ENCODE peak calls at places on chromosomes 6 and 20, in nine cellular contexts. G, P, O, L, T, Q, C, W and M are unnamed samples.
A peak's percentile ranks its signal among the peaks of the same experiment; 100 is the strongest.

GRCh38 chr6:139325686-139326085 is 33.9 kb upstream of the TXLNB start:
- DNase-seq in G (no peak), P (no peak), O (no peak), L (no peak), T (no peak), Q (no peak), C (no peak), W (no peak), M (no peak)

GRCh38 chr20:32010096-32010495 is at the start of gene CCM2L:
- DNase-seq in G (no peak), P (no peak), O (peak; percentile 34), L (no peak), T (no peak), Q (no peak), C (no peak), W (no peak), M (no peak)

GRCh38 chr6:7953753-7954152 is 43.2 kb upstream of the TXNDC5 start:
- DNase-seq in G (no peak), P (no peak), O (no peak), L (no peak), T (no peak), Q (no peak), C (no peak), W (no peak), M (no peak)

GRCh38 chr6:165717732-165718465 is 54.9 kb upstream of the PDE10A start:
- DNase-seq in G (peak; percentile 7), P (no peak), O (no peak), L (no peak), T (peak; percentile 76), Q (no peak), C (no peak), W (no peak), M (peak; percentile 25)

GRCh38 chr20:57056651-57057050 is 209.8 kb downstream of the BMP7 start:
- DNase-seq in G (no peak), P (no peak), O (no peak), L (no peak), T (no peak), Q (no peak), C (no peak), W (no peak), M (no peak)

GRCh38 chr20:47704746-47705496 is 80.4 kb downstream of the SULF2 start:
- DNase-seq in G (no peak), P (no peak), O (no peak), L (no peak), T (peak; percentile 63), Q (no peak), C (no peak), W (peak; percentile 61), M (no peak)

GRCh38 chr6:118639054-118639964 is 12.1 kb downstream of the CEP85L start:
- DNase-seq in G (no peak), P (no peak), O (no peak), L (no peak), T (no peak), Q (no peak), C (no peak), W (no peak), M (no peak)

GRCh38 chr6:169168302-169168630 is 85.4 kb downstream of the THBS2 start:
- DNase-seq in G (no peak), P (no peak), O (no peak), L (no peak), T (no peak), Q (no peak), C (peak; percentile 43), W (no peak), M (no peak)

GRCh38 chr6:139114741-139115140 is 20.1 kb upstream of the HECA start:
- DNase-seq in G (no peak), P (no peak), O (no peak), L (no peak), T (no peak), Q (no peak), C (no peak), W (no peak), M (no peak)

GRCh38 chr6:84748331-84748730 is 16.1 kb downstream of the TBX18 start:
- DNase-seq in G (no peak), P (no peak), O (no peak), L (no peak), T (no peak), Q (no peak), C (no peak), W (no peak), M (no peak)

GRCh38 chr20:21705466-21706344 is at the start of gene PAX1:
- DNase-seq in G (no peak), P (no peak), O (no peak), L (peak; percentile 52), T (peak; percentile 6), Q (no peak), C (peak; percentile 38), W (no peak), M (no peak)

GRCh38 chr6:25360611-25361010 is 81.4 kb downstream of the CARMIL1 start:
- DNase-seq in G (no peak), P (peak; percentile 23), O (no peak), L (no peak), T (peak; percentile 75), Q (no peak), C (no peak), W (no peak), M (no peak)

GRCh38 chr6:48194596-48195295 is 83.7 kb upstream of the PTCHD4 start:
- DNase-seq in G (no peak), P (no peak), O (no peak), L (no peak), T (peak; percentile 10), Q (no peak), C (no peak), W (no peak), M (no peak)

GRCh38 chr6:140671926-140672325 is 1297.5 kb upstream of the CITED2 start:
- DNase-seq in G (no peak), P (no peak), O (no peak), L (peak; percentile 25), T (no peak), Q (no peak), C (peak; percentile 23), W (no peak), M (no peak)
- TF ChIP-seq CTCF in G (no peak), P (no peak), O (no peak), L (peak; percentile 58), T (no peak), Q (peak; percentile 10), C (peak; percentile 32), W (no peak), M (no peak)

GRCh38 chr6:28816909-28817807 is 106.6 kb downstream of the TRIM27 start:
- DNase-seq in G (peak; percentile 38), P (no peak), O (no peak), L (peak; percentile 68), T (peak; percentile 56), Q (no peak), C (peak; percentile 92), W (no peak), M (no peak)

GRCh38 chr6:28814032-28814976 is 109.5 kb downstream of the TRIM27 start:
- DNase-seq in G (no peak), P (no peak), O (no peak), L (peak; percentile 69), T (no peak), Q (no peak), C (peak; percentile 58), W (no peak), M (no peak)

GRCh38 chr6:28812778-28813569 is 110.8 kb downstream of the TRIM27 start:
- DNase-seq in G (no peak), P (no peak), O (no peak), L (no peak), T (no peak), Q (no peak), C (no peak), W (no peak), M (no peak)

GRCh38 chr6:28817808-28818145 is 106.0 kb downstream of the TRIM27 start:
- DNase-seq in G (no peak), P (no peak), O (no peak), L (no peak), T (no peak), Q (no peak), C (peak; percentile 57), W (no peak), M (no peak)

DNA sequence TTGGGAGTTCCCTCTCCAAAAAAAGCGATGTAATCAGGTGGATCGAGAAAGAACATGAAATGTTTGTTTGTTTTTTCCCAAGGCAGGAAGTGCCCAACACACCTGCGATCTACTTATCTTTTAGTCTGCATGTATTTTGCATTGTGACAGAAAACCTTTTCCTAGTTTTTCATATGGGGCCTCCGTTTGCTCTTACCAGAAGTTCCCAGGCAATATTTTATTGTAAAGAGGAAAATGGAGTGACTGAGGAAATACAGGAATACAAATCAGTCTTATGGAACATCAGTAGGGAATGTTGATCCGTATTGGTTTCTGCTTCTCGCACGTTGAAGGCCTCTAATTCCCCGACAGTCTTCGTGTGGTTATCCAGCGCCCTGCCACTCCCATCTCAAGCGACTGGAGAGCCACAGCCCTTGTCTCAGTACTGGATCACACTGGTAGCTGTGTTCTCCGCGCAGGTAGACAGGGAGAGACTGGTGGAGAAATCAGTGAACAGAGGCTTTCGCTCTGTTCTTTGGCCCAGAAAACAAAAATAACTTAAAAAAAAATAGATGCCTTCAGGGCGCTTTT is 107.4 kb downstream of the TRIM27 start:
- DNase-seq in G (no peak), P (no peak), O (no peak), L (no peak), T (no peak), Q (no peak), C (no peak), W (no peak), M (no peak)
- H3K4me3 ChIP-seq in G (peak overlapping the region; percentile 31), P (no peak overlapping the region), O (no peak overlapping the region), L (peak overlapping the region; percentile 75), T (no peak overlapping the region), Q (no peak overlapping the region), C (peak overlapping the region; percentile 46), W (no peak overlapping the region), M (no peak overlapping the region)

GRCh38 chr6:32153835-32154513 is at the start of gene PPT2:
- DNase-seq in G (peak; percentile 76), P (peak; percentile 60), O (peak; percentile 81), L (peak; percentile 96), T (peak; percentile 97), Q (peak; percentile 91), C (peak; percentile 97), W (peak; percentile 95), M (peak; percentile 80)

GRCh38 chr6:32151885-32152311 is at the start of gene PRRT1:
- DNase-seq in G (no peak), P (no peak), O (no peak), L (peak; percentile 59), T (no peak), Q (no peak), C (no peak), W (no peak), M (no peak)

GRCh38 chr6:32154514-32155161 is 697 bp downstream of the PPT2 start:
- DNase-seq in G (no peak), P (no peak), O (peak; percentile 67), L (peak; percentile 91), T (peak; percentile 74), Q (peak; percentile 60), C (peak; percentile 60), W (peak; percentile 83), M (peak; percentile 28)

GRCh38 chr6:32152414-32153251 is 894 bp upstream of the PRRT1 start:
- DNase-seq in G (no peak), P (no peak), O (no peak), L (peak; percentile 44), T (peak; percentile 31), Q (no peak), C (no peak), W (no peak), M (no peak)

GRCh38 chr6:32153252-32153834 is 598 bp upstream of the PPT2 start:
- DNase-seq in G (no peak), P (no peak), O (peak; percentile 68), L (peak; percentile 75), T (no peak), Q (no peak), C (no peak), W (peak; percentile 64), M (no peak)
- TF ChIP-seq CTCF in G (peak; percentile 45), P (peak; percentile 43), O (peak; percentile 21), L (peak; percentile 9), T (peak; percentile 28), Q (peak; percentile 14), C (no peak), W (peak; percentile 13), M (peak; percentile 44)

GRCh38 chr6:26534681-26535465 is 3.3 kb upstream of the HMGN4 start:
- DNase-seq in G (no peak), P (no peak), O (no peak), L (peak; percentile 39), T (no peak), Q (no peak), C (peak; percentile 21), W (no peak), M (no peak)
- H3K4me3 ChIP-seq in G (no peak overlapping the region), P (no peak overlapping the region), O (no peak overlapping the region), L (no peak overlapping the region), T (no peak overlapping the region), Q (no peak overlapping the region), C (no peak overlapping the region), W (peak overlapping the region; percentile 2), M (no peak overlapping the region)